ENCODE peak calls at places on chromosomes 6 and 20, in seven cellular contexts. B, Y, M, F, E, P and O are unnamed samples.

GRCh38 chr6:34027939-34028441 is 117.9 kb downstream of the GRM4 start:
- DNase-seq in B (no peak), Y (no peak), M (peak; percentile 30), F (no peak), E (peak; percentile 60), P (no peak), O (no peak)

GRCh38 chr6:31070711-31071197 is 41.6 kb downstream of the C6orf15 start:
- DNase-seq in B (no peak), Y (no peak), M (peak; percentile 86), F (no peak), E (no peak), P (peak; percentile 56), O (no peak)

GRCh38 chr20:25355191-25355590 is 35.4 kb downstream of the ABHD12 start:
- DNase-seq in B (no peak), Y (no peak), M (no peak), F (no peak), E (no peak), P (no peak), O (no peak)

GRCh38 chr6:27205375-27206278 is 41.9 kb upstream of the PRSS16 start:
- DNase-seq in B (no peak), Y (no peak), M (peak; percentile 64), F (peak; percentile 4), E (no peak), P (no peak), O (no peak)

GRCh38 chr6:53647437-53648094 is 18.0 kb downstream of the KLHL31 start:
- DNase-seq in B (peak; percentile 71), Y (no peak), M (no peak), F (peak; percentile 56), E (no peak), P (no peak), O (no peak)

GRCh38 chr20:41786158-41786557 is 168.0 kb upstream of the CHD6 start:
- DNase-seq in B (no peak), Y (no peak), M (no peak), F (no peak), E (no peak), P (no peak), O (peak; percentile 18)

GRCh38 chr6:31949926-31950548 is 4.1 kb downstream of the CFB start:
- DNase-seq in B (no peak), Y (no peak), M (no peak), F (no peak), E (no peak), P (no peak), O (no peak)

GRCh38 chr20:37189617-37190016 is 10.3 kb upstream of the MROH8 start:
- DNase-seq in B (no peak), Y (no peak), M (no peak), F (no peak), E (no peak), P (no peak), O (no peak)

GRCh38 chr6:37054171-37054570 is 48.7 kb downstream of the FGD2 start:
- DNase-seq in B (no peak), Y (no peak), M (no peak), F (no peak), E (no peak), P (no peak), O (no peak)

GRCh38 chr6:57019434-57019833 is 27.1 kb upstream of the KIAA1586 start:
- DNase-seq in B (no peak), Y (no peak), M (no peak), F (no peak), E (no peak), P (no peak), O (no peak)

GRCh38 chr6:22596011-22596410 is 26.6 kb downstream of the HDGFL1 start:
- DNase-seq in B (no peak), Y (no peak), M (no peak), F (no peak), E (no peak), P (no peak), O (peak; percentile 54)

GRCh38 chr20:57619053-57619831 is 984 bp downstream of the ZBP1 start:
- DNase-seq in B (peak; percentile 89), Y (no peak), M (no peak), F (peak; percentile 84), E (peak; percentile 87), P (no peak), O (no peak)

GRCh38 chr6:26268659-26269402 is 96.2 kb upstream of the BTN3A2 start:
- DNase-seq in B (no peak), Y (no peak), M (peak; percentile 96), F (no peak), E (no peak), P (no peak), O (no peak)

GRCh38 chr6:157267109-157267611 is 56.2 kb downstream of the TMEM242 start:
- DNase-seq in B (no peak), Y (no peak), M (peak; percentile 77), F (no peak), E (no peak), P (no peak), O (no peak)

GRCh38 chr6:152298055-152298647 is 339.0 kb downstream of the SYNE1 start:
- DNase-seq in B (no peak), Y (no peak), M (no peak), F (no peak), E (no peak), P (no peak), O (no peak)

GRCh38 chr6:39251406-39251805 is 22.1 kb upstream of the KCNK5 start:
- DNase-seq in B (no peak), Y (no peak), M (no peak), F (no peak), E (no peak), P (no peak), O (no peak)

GRCh38 chr20:4352348-4352747 is 337.0 kb upstream of the RNF24 start:
- DNase-seq in B (no peak), Y (no peak), M (no peak), F (no peak), E (no peak), P (no peak), O (no peak)

GRCh38 chr6:25889877-25890853 is 16.1 kb upstream of the SLC17A3 start:
- DNase-seq in B (no peak), Y (no peak), M (peak; percentile 73), F (peak; percentile 40), E (no peak), P (peak; percentile 27), O (no peak)

GRCh38 chr20:23954008-23954745 is 34.4 kb downstream of the GGTLC1 start:
- DNase-seq in B (no peak), Y (no peak), M (no peak), F (no peak), E (no peak), P (no peak), O (no peak)

GRCh38 chr6:11814116-11814515 is 35.5 kb upstream of the ADTRP start:
- DNase-seq in B (no peak), Y (no peak), M (no peak), F (no peak), E (no peak), P (no peak), O (no peak)

GRCh38 chr6:28747083-28747630 is 176.6 kb downstream of the TRIM27 start:
- DNase-seq in B (no peak), Y (no peak), M (no peak), F (no peak), E (no peak), P (no peak), O (no peak)

GRCh38 chr20:24066075-24066700 is 77.6 kb upstream of the GGTLC1 start:
- DNase-seq in B (no peak), Y (no peak), M (peak; percentile 3), F (peak; percentile 22), E (no peak), P (no peak), O (no peak)

GRCh38 chr6:130027948-130028347 is 9.6 kb downstream of the L3MBTL3 start:
- DNase-seq in B (no peak), Y (no peak), M (no peak), F (peak; percentile 41), E (no peak), P (no peak), O (no peak)

GRCh38 chr6:2733324-2733723 is 17.4 kb downstream of the MYLK4 start:
- DNase-seq in B (peak; percentile 55), Y (no peak), M (no peak), F (no peak), E (no peak), P (no peak), O (no peak)

GRCh38 chr20:62985089-62985778 is 21.5 kb downstream of the BHLHE23 start:
- DNase-seq in B (no peak), Y (no peak), M (no peak), F (no peak), E (no peak), P (no peak), O (no peak)

GRCh38 chr20:62984666-62985065 is 22.1 kb downstream of the BHLHE23 start:
- DNase-seq in B (no peak), Y (no peak), M (no peak), F (no peak), E (no peak), P (no peak), O (no peak)

GRCh38 chr20:62987114-62987513 is 19.6 kb downstream of the BHLHE23 start:
- DNase-seq in B (no peak), Y (no peak), M (no peak), F (no peak), E (no peak), P (no peak), O (no peak)

GRCh38 chr20:62989201-62989601 is 17.6 kb downstream of the BHLHE23 start:
- DNase-seq in B (no peak), Y (no peak), M (no peak), F (no peak), E (no peak), P (no peak), O (no peak)

GRCh38 chr20:62986257-62986807 is 20.4 kb downstream of the BHLHE23 start:
- DNase-seq in B (no peak), Y (no peak), M (no peak), F (no peak), E (no peak), P (no peak), O (no peak)
- H3K27ac ChIP-seq in B (no peak overlapping the region), Y (no peak overlapping the region), M (no peak overlapping the region), F (no peak overlapping the region), E (no peak overlapping the region), P (no peak overlapping the region), O (no peak overlapping the region)

GRCh38 chr6:108711831-108712230 is 136.4 kb upstream of the ARMC2 start:
- DNase-seq in B (no peak), Y (no peak), M (no peak), F (no peak), E (no peak), P (no peak), O (no peak)
- H3K27ac ChIP-seq in B (no peak overlapping the region), Y (no peak overlapping the region), M (no peak overlapping the region), F (no peak overlapping the region), E (no peak overlapping the region), P (no peak overlapping the region), O (no peak overlapping the region)

GRCh38 chr6:105545206-105545920 is 142.5 kb upstream of the PREP start:
- DNase-seq in B (no peak), Y (no peak), M (no peak), F (no peak), E (no peak), P (no peak), O (no peak)
- H3K27ac ChIP-seq in B (no peak overlapping the region), Y (peak overlapping the region; percentile 65), M (no peak overlapping the region), F (no peak overlapping the region), E (no peak overlapping the region), P (no peak overlapping the region), O (peak overlapping the region; percentile 79)

DNA sequence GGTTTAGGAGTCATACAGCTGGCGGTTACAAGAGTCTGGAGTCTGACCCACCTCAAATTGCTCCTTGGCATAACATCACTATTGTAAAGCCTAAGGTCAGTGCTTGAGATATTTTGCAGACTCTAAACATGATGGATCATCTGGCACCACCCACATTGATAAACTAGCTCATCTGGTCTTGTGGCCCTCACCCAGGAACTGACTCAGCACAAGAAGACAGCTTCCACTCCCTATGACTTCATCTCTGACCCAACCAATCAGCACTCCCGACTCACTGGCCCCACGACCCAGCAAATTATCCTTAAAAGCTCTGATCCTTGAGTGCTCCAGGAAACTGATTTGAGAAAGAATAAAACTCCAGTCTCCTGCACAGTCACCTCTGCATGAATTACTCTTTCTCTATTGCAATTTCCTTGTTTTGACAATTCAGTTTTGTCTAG is 115.9 kb downstream of the CD24 start:
- DNase-seq in B (no peak), Y (peak; percentile 63), M (no peak), F (no peak), E (no peak), P (no peak), O (peak; percentile 90)
- H3K27ac ChIP-seq in B (no peak overlapping the region), Y (peak overlapping the region; percentile 9), M (no peak overlapping the region), F (no peak overlapping the region), E (no peak overlapping the region), P (no peak overlapping the region), O (peak overlapping the region; percentile 93)